ENCODE peak calls at places on chromosomes 13 and 19, in six cellular contexts. M, X, W, J, Y and F are unnamed samples.

GRCh38 chr13:101941095-101941777 is 460.6 kb downstream of the FGF14 start:
- DNase-seq in M (no peak), W (peak), J (no peak), X (no peak), Y (no peak), F (peak)

GRCh38 chr13:44815507-44816074 is 173.7 kb downstream of the NUFIP1 start:
- DNase-seq in M (peak), J (peak), X (peak), W (peak), Y (no peak), F (peak)

GRCh38 chr13:39897636-39898035 is 242.2 kb downstream of the COG6 start:
- DNase-seq in W (no peak), J (no peak), X (no peak), Y (no peak), M (peak), F (peak)

GRCh38 chr19:46381346-46381745 is 32.0 kb downstream of the CCDC8 start:
- DNase-seq in W (no peak), J (no peak), M (no peak), X (no peak), Y (no peak), F (no peak)

GRCh38 chr19:11205939-11206570 is 8.7 kb upstream of the KANK2 start:
- DNase-seq in W (no peak), M (no peak), J (no peak), Y (no peak), X (no peak), F (no peak)

GRCh38 chr13:91668844-91669495 is 270.5 kb downstream of the GPC5 start:
- DNase-seq in M (no peak), W (no peak), Y (no peak), J (no peak), X (no peak), F (no peak)

GRCh38 chr19:31372245-31372781 is 23.1 kb upstream of the TSHZ3 start:
- DNase-seq in J (no peak), W (no peak), Y (no peak), X (no peak), M (no peak), F (no peak)

GRCh38 chr19:1466461-1467227 is 12.4 kb downstream of the C19orf25 start:
- DNase-seq in Y (no peak), X (no peak), M (no peak), J (no peak), W (no peak), F (no peak)

GRCh38 chr13:98315466-98315865 is 138.4 kb upstream of the RNF113B start:
- DNase-seq in W (peak), M (peak), J (no peak), Y (no peak), X (no peak), F (peak)

GRCh38 chr19:43783636-43784035 is 2.9 kb upstream of the KCNN4 start:
- DNase-seq in Y (no peak), X (no peak), M (no peak), W (no peak), J (no peak), F (no peak)
- H3K4me3 ChIP-seq in Y (no peak), X (no peak), M (no peak), W (no peak), J (no peak), F (no peak)

DNA sequence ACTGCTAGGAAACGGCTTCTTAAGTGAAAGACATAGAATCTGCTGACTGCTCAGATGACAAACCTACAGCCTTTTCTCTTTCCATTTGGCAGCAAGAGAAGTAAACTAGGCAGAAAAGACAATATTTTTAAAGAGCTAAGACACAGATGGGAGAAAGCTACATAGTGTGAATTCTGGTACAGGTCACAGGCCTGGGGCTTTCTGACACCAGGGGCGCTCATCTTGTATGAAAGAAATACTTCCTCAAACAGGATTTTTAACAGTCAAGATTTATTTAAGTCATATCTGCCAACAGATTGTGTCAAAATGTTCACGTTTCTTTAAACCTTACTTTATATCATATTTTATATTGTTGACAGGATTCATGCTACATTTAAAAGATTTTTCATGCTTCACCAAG is 78.4 kb downstream of the MIPEP start:
- DNase-seq in M (no peak), Y (no peak), X (no peak), W (no peak), J (no peak), F (no peak)
- TF ChIP-seq CTCF in M (no peak), Y (no peak), X (no peak), W (peak), J (no peak), F (peak)

GRCh38 chr19:9621156-9622037 is at the start of gene ZNF561:
- DNase-seq in X (peak), W (peak), M (peak), Y (peak), J (peak), F (peak)

GRCh38 chr19:9620842-9621155 is 233 bp downstream of the ZNF561 start:
- DNase-seq in X (no peak), M (no peak), J (no peak), Y (no peak), W (no peak), F (no peak)

DNA sequence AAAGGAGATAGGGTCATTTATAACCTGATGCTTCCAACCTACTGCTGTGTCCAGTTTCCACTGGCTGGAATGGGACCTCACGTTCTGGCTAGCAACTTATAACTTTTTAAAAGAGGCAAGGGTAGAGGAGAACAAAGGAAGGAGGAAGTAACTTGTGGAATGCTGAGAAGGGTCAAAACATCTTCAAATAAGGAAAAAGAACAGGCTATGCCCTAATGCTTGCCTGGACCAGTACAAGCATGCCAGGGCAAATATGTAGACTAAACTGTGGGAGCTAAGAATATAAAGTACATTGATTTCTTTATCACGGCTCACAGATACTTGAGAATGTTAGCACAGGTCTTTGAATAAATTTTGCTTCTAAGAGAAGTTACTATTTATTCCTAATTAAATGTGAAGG is 1.5 kb upstream of the ZNF561 start:
- DNase-seq in M (no peak), Y (no peak), W (peak), X (no peak), J (no peak), F (no peak)
- H3K4me3 ChIP-seq in M (peak), Y (no peak), W (no peak), X (no peak), J (no peak), F (no peak)

GRCh38 chr19:57947419-57948134 is at the start of gene ZNF256:
- DNase-seq in M (peak), J (peak), W (peak), Y (peak), X (peak), F (peak)

GRCh38 chr19:57949702-57950101 is 2.2 kb upstream of the ZNF256 start:
- DNase-seq in Y (no peak), J (no peak), X (no peak), W (no peak), M (no peak), F (no peak)

GRCh38 chr19:57946316-57946715 is 1.2 kb downstream of the ZNF256 start:
- DNase-seq in J (no peak), W (no peak), Y (no peak), M (no peak), X (no peak), F (no peak)

GRCh38 chr19:57947088-57947418 is 453 bp downstream of the ZNF256 start:
- DNase-seq in W (no peak), M (no peak), Y (no peak), J (peak), X (no peak), F (no peak)

GRCh38 chr19:57949296-57949695 is 1.8 kb upstream of the ZNF256 start:
- DNase-seq in X (no peak), M (no peak), J (no peak), W (no peak), Y (no peak), F (no peak)
- TF ChIP-seq CTCF in X (no peak), M (no peak), J (no peak), W (no peak), Y (no peak), F (no peak)

GRCh38 chr19:39543477-39543857 is 3.5 kb upstream of the EID2 start:
- DNase-seq in Y (no peak), J (no peak), X (no peak), M (no peak), W (no peak), F (no peak)

GRCh38 chr19:39542198-39542597 is 2.2 kb upstream of the EID2 start:
- DNase-seq in Y (no peak), J (no peak), W (no peak), X (no peak), M (peak), F (no peak)

GRCh38 chr19:39539519-39540332 is at the start of gene EID2:
- DNase-seq in M (peak), Y (peak), X (peak), J (peak), W (peak), F (peak)

GRCh38 chr19:39539165-39539518 is 819 bp downstream of the EID2 start:
- DNase-seq in Y (no peak), J (no peak), W (peak), M (no peak), X (no peak), F (no peak)

DNA sequence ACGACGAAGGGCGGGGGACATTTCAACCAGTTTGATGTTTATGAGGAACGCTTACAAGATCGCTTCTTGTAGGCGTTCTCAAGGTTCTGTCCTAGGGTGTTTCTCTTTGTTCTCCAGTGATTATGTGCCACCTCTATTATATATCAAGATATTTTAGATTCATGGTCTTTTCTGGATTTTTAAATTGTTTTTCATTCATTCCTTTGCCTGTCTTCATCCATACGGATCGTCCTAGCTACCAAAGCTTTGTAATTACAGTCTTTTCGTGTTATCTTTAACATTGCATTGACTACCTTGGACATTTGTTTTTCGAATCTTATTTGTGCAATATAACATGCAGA is 342 bp upstream of the EID2 start:
- DNase-seq in W (no peak), M (no peak), J (no peak), X (no peak), Y (no peak), F (no peak)
- H3K4me3 ChIP-seq in W (peak), M (peak), J (no peak), X (no peak), Y (peak), F (peak)